ENCODE peak calls at places on chromosomes 6 and 20, in eight cellular contexts. One of them, this sample, is unnamed.

GRCh38 chr6:98107801-98108200 is 726.6 kb upstream of the POU3F2 start:
- DNase-seq in T-helper 17 cell: no peak
- DNase-seq in NCI-H1105: no peak
- DNase-seq in activated CD4-positive, alpha-beta T cell treated with anti-CD3 and anti-CD28 coated beads, Interleukin-2, amount 50 U/mL, for 4 hours: no peak
- DNase-seq in heart right ventricle: no peak
- DNase-seq in nephron progenitor cell: no peak
- DNase-seq in EH: no peak
- DNase-seq in fibroblast of the conjunctiva: no peak
- DNase-seq in this sample: no peak

GRCh38 chr20:41443667-41444066 is 77.0 kb upstream of the EMILIN3 start:
- DNase-seq in T-helper 17 cell: no peak
- DNase-seq in NCI-H1105: no peak
- DNase-seq in activated CD4-positive, alpha-beta T cell treated with anti-CD3 and anti-CD28 coated beads, Interleukin-2, amount 50 U/mL, for 4 hours: no peak
- DNase-seq in heart right ventricle: no peak
- DNase-seq in nephron progenitor cell: no peak
- DNase-seq in EH: no peak
- DNase-seq in fibroblast of the conjunctiva: no peak
- DNase-seq in this sample: no peak

GRCh38 chr6:2542858-2543218 is 207.9 kb downstream of the MYLK4 start:
- DNase-seq in T-helper 17 cell: no peak
- DNase-seq in NCI-H1105: no peak
- DNase-seq in activated CD4-positive, alpha-beta T cell treated with anti-CD3 and anti-CD28 coated beads, Interleukin-2, amount 50 U/mL, for 4 hours: no peak
- DNase-seq in heart right ventricle: no peak
- DNase-seq in nephron progenitor cell: no peak
- DNase-seq in EH: peak; percentile 32
- DNase-seq in fibroblast of the conjunctiva: no peak
- DNase-seq in this sample: no peak

GRCh38 chr6:73309784-73310502 is 44.1 kb downstream of the DPPA5 start:
- DNase-seq in T-helper 17 cell: peak; percentile 29
- DNase-seq in NCI-H1105: no peak
- DNase-seq in activated CD4-positive, alpha-beta T cell treated with anti-CD3 and anti-CD28 coated beads, Interleukin-2, amount 50 U/mL, for 4 hours: peak; percentile 39
- DNase-seq in heart right ventricle: peak; percentile 26
- DNase-seq in nephron progenitor cell: peak; percentile 63
- DNase-seq in EH: peak; percentile 69
- DNase-seq in fibroblast of the conjunctiva: peak; percentile 33
- DNase-seq in this sample: peak; percentile 35

GRCh38 chr6:89239338-89239737 is 22.2 kb upstream of the GABRR1 start:
- DNase-seq in T-helper 17 cell: no peak
- DNase-seq in NCI-H1105: no peak
- DNase-seq in activated CD4-positive, alpha-beta T cell treated with anti-CD3 and anti-CD28 coated beads, Interleukin-2, amount 50 U/mL, for 4 hours: peak; percentile 16
- DNase-seq in heart right ventricle: no peak
- DNase-seq in nephron progenitor cell: no peak
- DNase-seq in EH: no peak
- DNase-seq in fibroblast of the conjunctiva: no peak
- DNase-seq in this sample: no peak

GRCh38 chr20:30284533-30284932 is 972.9 kb upstream of the DEFB115 start:
- DNase-seq in T-helper 17 cell: no peak
- DNase-seq in NCI-H1105: no peak
- DNase-seq in activated CD4-positive, alpha-beta T cell treated with anti-CD3 and anti-CD28 coated beads, Interleukin-2, amount 50 U/mL, for 4 hours: no peak
- DNase-seq in heart right ventricle: no peak
- DNase-seq in nephron progenitor cell: no peak
- DNase-seq in EH: no peak
- DNase-seq in fibroblast of the conjunctiva: no peak
- DNase-seq in this sample: no peak

GRCh38 chr20:39067526-39068216 is 105.5 kb downstream of the DHX35 start:
- DNase-seq in T-helper 17 cell: no peak
- DNase-seq in NCI-H1105: no peak
- DNase-seq in activated CD4-positive, alpha-beta T cell treated with anti-CD3 and anti-CD28 coated beads, Interleukin-2, amount 50 U/mL, for 4 hours: no peak
- DNase-seq in heart right ventricle: no peak
- DNase-seq in nephron progenitor cell: no peak
- DNase-seq in EH: peak; percentile 53
- DNase-seq in fibroblast of the conjunctiva: no peak
- DNase-seq in this sample: no peak

GRCh38 chr6:106446983-106447382 is 86.5 kb downstream of the CRYBG1 start:
- DNase-seq in T-helper 17 cell: no peak
- DNase-seq in NCI-H1105: peak; percentile 41
- DNase-seq in activated CD4-positive, alpha-beta T cell treated with anti-CD3 and anti-CD28 coated beads, Interleukin-2, amount 50 U/mL, for 4 hours: no peak
- DNase-seq in heart right ventricle: no peak
- DNase-seq in nephron progenitor cell: no peak
- DNase-seq in EH: no peak
- DNase-seq in fibroblast of the conjunctiva: no peak
- DNase-seq in this sample: no peak

GRCh38 chr20:14582855-14583254 is 245.4 kb upstream of the FLRT3 start:
- DNase-seq in T-helper 17 cell: no peak
- DNase-seq in NCI-H1105: no peak
- DNase-seq in activated CD4-positive, alpha-beta T cell treated with anti-CD3 and anti-CD28 coated beads, Interleukin-2, amount 50 U/mL, for 4 hours: no peak
- DNase-seq in heart right ventricle: no peak
- DNase-seq in nephron progenitor cell: no peak
- DNase-seq in EH: peak; percentile 44
- DNase-seq in fibroblast of the conjunctiva: no peak
- DNase-seq in this sample: no peak

This sample was measured in left ventricle myocardium inferior.